ENCODE peak calls at places on chromosomes 13 and 19, in five cellular contexts. M, A, W, Z and G are unnamed samples.

GRCh38 chr19:6393982-6394412 is 1.0 kb upstream of the GTF2F1 start:
- DNase-seq in M (no peak), A (no peak), W (no peak), Z (no peak), G (peak)

GRCh38 chr13:91185294-91185863 is 162.1 kb upstream of the MIR17HG start:
- DNase-seq in M (peak), A (no peak), W (no peak), Z (no peak), G (no peak)

GRCh38 chr13:37716395-37716794 is 117.8 kb upstream of the POSTN start:
- DNase-seq in M (peak), A (no peak), W (no peak), Z (no peak), G (no peak)

GRCh38 chr13:90091611-90092010 is 1255.9 kb upstream of the MIR17HG start:
- DNase-seq in M (no peak), A (no peak), W (no peak), Z (no peak), G (no peak)

GRCh38 chr19:55540619-55541018 is 3.7 kb upstream of the SBK2 start:
- DNase-seq in M (no peak), A (no peak), W (no peak), Z (no peak), G (no peak)

GRCh38 chr19:10895920-10896319 is 24.6 kb downstream of the CARM1 start:
- DNase-seq in M (no peak), A (no peak), W (no peak), Z (no peak), G (no peak)

GRCh38 chr19:41872775-41873647 is 4.1 kb upstream of the CD79A start:
- DNase-seq in M (peak), A (no peak), W (peak), Z (peak), G (peak)

GRCh38 chr19:49570997-49571676 is 9.2 kb downstream of the NOSIP start:
- DNase-seq in M (no peak), A (no peak), W (no peak), Z (no peak), G (no peak)

GRCh38 chr13:39105110-39105509 is 66.9 kb downstream of the NHLRC3 start:
- DNase-seq in M (peak), A (no peak), W (no peak), Z (no peak), G (no peak)

GRCh38 chr13:27708325-27708724 is 84.0 kb upstream of the GSX1 start:
- DNase-seq in M (no peak), A (no peak), W (peak), Z (no peak), G (no peak)

GRCh38 chr13:113996912-113997745 is 23.3 kb upstream of the C13orf46 start:
- DNase-seq in M (no peak), A (no peak), W (no peak), Z (no peak), G (no peak)

GRCh38 chr19:15977690-15978089 is 28.9 kb downstream of the OR10H4 start:
- DNase-seq in M (no peak), A (no peak), W (no peak), Z (no peak), G (no peak)

GRCh38 chr19:7366701-7367420 is 18.1 kb downstream of the ARHGEF18 start:
- DNase-seq in M (peak), A (no peak), W (no peak), Z (no peak), G (no peak)

GRCh38 chr13:35349052-35349451 is 127.4 kb downstream of the MAB21L1 start:
- DNase-seq in M (no peak), A (no peak), W (no peak), Z (no peak), G (no peak)

GRCh38 chr19:13398780-13399726 is 107.2 kb downstream of the CACNA1A start:
- DNase-seq in M (peak), A (peak), W (peak), Z (no peak), G (no peak)

GRCh38 chr19:2476451-2477140 is 669 bp downstream of the GADD45B start:
- DNase-seq in M (peak), A (no peak), W (no peak), Z (peak), G (peak)

GRCh38 chr19:57817976-57818375 is 3.3 kb upstream of the ZNF552 start:
- DNase-seq in M (no peak), A (no peak), W (no peak), Z (no peak), G (no peak)

GRCh38 chr19:45809643-45810159 is 5.4 kb downstream of the RSPH6A start:
- DNase-seq in M (peak), A (peak), W (no peak), Z (no peak), G (no peak)

GRCh38 chr19:6464070-6464873 is at the start of gene CRB3:
- DNase-seq in M (no peak), A (no peak), W (no peak), Z (no peak), G (peak)

GRCh38 chr19:3459322-3459881 is 20.9 kb downstream of the SMIM24 start:
- DNase-seq in M (peak), A (peak), W (peak), Z (no peak), G (no peak)

GRCh38 chr13:27607125-27607524 is 13.2 kb downstream of the LNX2 start:
- DNase-seq in M (peak), A (no peak), W (no peak), Z (no peak), G (no peak)

GRCh38 chr13:46295531-46296464 is 84.1 kb downstream of the LRRC63 start:
- DNase-seq in M (peak), A (peak), W (no peak), Z (peak), G (peak)

GRCh38 chr13:113646376-113646775 is 11.6 kb downstream of the ATP4B start:
- DNase-seq in M (no peak), A (no peak), W (no peak), Z (no peak), G (no peak)

GRCh38 chr13:43191561-43191960 is 168.2 kb downstream of the DNAJC15 start:
- DNase-seq in M (no peak), A (no peak), W (no peak), Z (no peak), G (no peak)

GRCh38 chr19:45668342-45668871 is 386 bp downstream of the GIPR start:
- DNase-seq in M (no peak), A (no peak), W (no peak), Z (no peak), G (no peak)

GRCh38 chr19:34241513-34242337 is 12.6 kb upstream of the GARRE1 start:
- DNase-seq in M (no peak), A (no peak), W (no peak), Z (no peak), G (no peak)

GRCh38 chr13:27262546-27262945 is 8.1 kb upstream of the RASL11A start:
- DNase-seq in M (no peak), A (no peak), W (no peak), Z (no peak), G (no peak)

GRCh38 chr19:2148482-2149135 is 2.8 kb downstream of the AP3D1 start:
- DNase-seq in M (no peak), A (no peak), W (no peak), Z (no peak), G (no peak)

GRCh38 chr13:40402931-40403412 is 263.5 kb downstream of the FOXO1 start:
- DNase-seq in M (peak), A (no peak), W (no peak), Z (no peak), G (no peak)

GRCh38 chr13:89812856-89813255 is 1534.6 kb upstream of the MIR17HG start:
- DNase-seq in M (no peak), A (no peak), W (no peak), Z (no peak), G (no peak)

GRCh38 chr13:50320297-50320862 is 305.1 kb downstream of the KCNRG start:
- DNase-seq in M (peak), A (peak), W (peak), Z (no peak), G (no peak)

GRCh38 chr19:13151605-13152355 is 1.6 kb downstream of the IER2 start:
- DNase-seq in M (peak), A (peak), W (peak), Z (peak), G (peak)

GRCh38 chr19:7506385-7507328 is 9.2 kb upstream of the ZNF358 start:
- DNase-seq in M (peak), A (peak), W (peak), Z (no peak), G (no peak)

GRCh38 chr13:35514166-35514565 is 37.7 kb upstream of the MAB21L1 start:
- DNase-seq in M (no peak), A (no peak), W (no peak), Z (no peak), G (no peak)